ENCODE peak calls at places on chromosome 1, in six cellular contexts. O, P, D, F, C and E are unnamed samples.

GRCh38 chr1:29786195-29786594 is 549.9 kb downstream of the PTPRU start:
- DNase-seq in O (no peak), P (no peak), D (peak), F (no peak), C (no peak), E (no peak)

GRCh38 chr1:244048566-244049141 is 2.4 kb upstream of the ZBTB18 start:
- DNase-seq in O (no peak), P (no peak), D (peak), F (peak), C (no peak), E (no peak)

GRCh38 chr1:9542425-9542824 is 3.2 kb downstream of the SLC25A33 start:
- DNase-seq in O (peak), P (no peak), D (no peak), F (no peak), C (no peak), E (peak)

GRCh38 chr1:27577504-27578188 is 26.3 kb downstream of the AHDC1 start:
- DNase-seq in O (no peak), P (no peak), D (no peak), F (no peak), C (no peak), E (no peak)

GRCh38 chr1:64743954-64744491 is 852 bp upstream of the RAVER2 start:
- DNase-seq in O (no peak), P (peak), D (no peak), F (no peak), C (no peak), E (no peak)

GRCh38 chr1:151211972-151212705 is 13.8 kb downstream of the PIP5K1A start:
- DNase-seq in O (no peak), P (no peak), D (no peak), F (no peak), C (no peak), E (no peak)

GRCh38 chr1:232344791-232345399 is 285.0 kb downstream of the SIPA1L2 start:
- DNase-seq in O (no peak), P (no peak), D (no peak), F (no peak), C (no peak), E (no peak)

GRCh38 chr1:47693115-47693514 is 255.3 kb downstream of the FOXD2 start:
- DNase-seq in O (no peak), P (no peak), D (peak), F (peak), C (no peak), E (no peak)

GRCh38 chr1:21544095-21544494 is 34.9 kb downstream of the ALPL start:
- DNase-seq in O (no peak), P (no peak), D (no peak), F (no peak), C (no peak), E (no peak)

GRCh38 chr1:212453156-212453857 is 20.6 kb downstream of the NENF start:
- DNase-seq in O (no peak), P (no peak), D (peak), F (no peak), C (no peak), E (no peak)

GRCh38 chr1:19730793-19731192 is 66.1 kb downstream of the HTR6 start:
- DNase-seq in O (no peak), P (no peak), D (no peak), F (no peak), C (no peak), E (no peak)

GRCh38 chr1:246726255-246726679 is 2.1 kb downstream of the SCCPDH start:
- DNase-seq in O (no peak), P (no peak), D (no peak), F (no peak), C (no peak), E (no peak)

GRCh38 chr1:167611983-167612382 is 18.0 kb upstream of the RCSD1 start:
- DNase-seq in O (no peak), P (no peak), D (no peak), F (no peak), C (no peak), E (no peak)

GRCh38 chr1:58983633-58984301 is 199.9 kb upstream of the JUN start:
- DNase-seq in O (no peak), P (no peak), D (no peak), F (no peak), C (no peak), E (no peak)

GRCh38 chr1:15308135-15308534 is 61.1 kb downstream of the FHAD1 start:
- DNase-seq in O (no peak), P (no peak), D (no peak), F (no peak), C (no peak), E (no peak)

GRCh38 chr1:155933591-155934096 is 569 bp downstream of the KHDC4 start:
- DNase-seq in O (peak), P (no peak), D (peak), F (peak), C (no peak), E (no peak)

GRCh38 chr1:7538033-7538432 is 233.1 kb upstream of the VAMP3 start:
- DNase-seq in O (peak), P (no peak), D (peak), F (no peak), C (no peak), E (no peak)

GRCh38 chr1:53143527-53143926 is 1.1 kb upstream of the SLC1A7 start:
- DNase-seq in O (no peak), P (no peak), D (peak), F (no peak), C (no peak), E (no peak)

GRCh38 chr1:94050675-94051074 is 70.3 kb downstream of the ABCA4 start:
- DNase-seq in O (no peak), P (no peak), D (no peak), F (no peak), C (no peak), E (no peak)

GRCh38 chr1:50981741-50982140 is 11.7 kb downstream of the CDKN2C start:
- DNase-seq in O (no peak), P (no peak), D (no peak), F (no peak), C (no peak), E (no peak)

GRCh38 chr1:74780600-74780999 is 47.6 kb downstream of the TYW3 start:
- DNase-seq in O (no peak), P (no peak), D (no peak), F (no peak), C (no peak), E (no peak)

GRCh38 chr1:209672705-209673630 is 2.2 kb upstream of the G0S2 start:
- DNase-seq in O (no peak), P (no peak), D (no peak), F (no peak), C (no peak), E (no peak)

GRCh38 chr1:177800386-177801058 is 169.3 kb downstream of the SEC16B start:
- DNase-seq in O (no peak), P (no peak), D (no peak), F (no peak), C (no peak), E (no peak)

GRCh38 chr1:159879977-159880376 is 17.5 kb upstream of the VSIG8 start:
- DNase-seq in O (no peak), P (no peak), D (no peak), F (no peak), C (no peak), E (no peak)

GRCh38 chr1:10705953-10706352 is 90.5 kb downstream of the CASZ1 start:
- DNase-seq in O (no peak), P (no peak), D (no peak), F (peak), C (no peak), E (no peak)

GRCh38 chr1:150168960-150169565 is 19.3 kb downstream of the PLEKHO1 start:
- DNase-seq in O (peak), P (peak), D (peak), F (peak), C (peak), E (peak)

GRCh38 chr1:246632584-246633168 is 66.4 kb downstream of the CNST start:
- DNase-seq in O (peak), P (no peak), D (no peak), F (no peak), C (no peak), E (no peak)

GRCh38 chr1:39544327-39544726 is 32.3 kb downstream of the PABPC4 start:
- DNase-seq in O (no peak), P (no peak), D (no peak), F (no peak), C (no peak), E (peak)

GRCh38 chr1:177945943-177946650 is 23.8 kb downstream of the SEC16B start:
- DNase-seq in O (peak), P (no peak), D (no peak), F (no peak), C (peak), E (peak)

GRCh38 chr1:213972141-213972540 is 15.6 kb upstream of the PROX1 start:
- DNase-seq in O (no peak), P (no peak), D (no peak), F (no peak), C (no peak), E (no peak)

GRCh38 chr1:232271991-232272589 is 357.8 kb downstream of the SIPA1L2 start:
- DNase-seq in O (no peak), P (no peak), D (no peak), F (peak), C (no peak), E (no peak)

GRCh38 chr1:45552309-45552708 is 1.7 kb downstream of the AKR1A1 start:
- DNase-seq in O (no peak), P (no peak), D (no peak), F (no peak), C (peak), E (peak)

GRCh38 chr1:241627453-241628329 is 12.5 kb downstream of the CHML start:
- DNase-seq in O (peak), P (no peak), D (no peak), F (no peak), C (no peak), E (no peak)

GRCh38 chr1:215181518-215181917 is 99.0 kb downstream of the KCNK2 start:
- DNase-seq in O (peak), P (no peak), D (no peak), F (no peak), C (no peak), E (no peak)

GRCh38 chr1:194476872-194477271 is 1290.5 kb upstream of the B3GALT2 start:
- DNase-seq in O (no peak), P (no peak), D (no peak), F (no peak), C (no peak), E (no peak)

GRCh38 chr1:223720987-223721591 is 8.8 kb downstream of the CAPN2 start:
- DNase-seq in O (peak), P (no peak), D (no peak), F (no peak), C (peak), E (peak)

GRCh38 chr1:41051022-41051421 is 29.5 kb upstream of the SLFNL1 start:
- DNase-seq in O (peak), P (no peak), D (no peak), F (no peak), C (no peak), E (no peak)

GRCh38 chr1:6108937-6109636 is 63.4 kb downstream of the KCNAB2 start:
- DNase-seq in O (peak), P (no peak), D (peak), F (peak), C (no peak), E (peak)

GRCh38 chr1:12249748-12250147 is 19.9 kb downstream of the VPS13D start:
- DNase-seq in O (no peak), P (no peak), D (no peak), F (no peak), C (no peak), E (no peak)

GRCh38 chr1:116372186-116372585 is 858 bp upstream of the ATP1A1 start:
- DNase-seq in O (no peak), P (no peak), D (no peak), F (no peak), C (no peak), E (no peak)
- H3K27ac ChIP-seq in O (no peak), P (no peak), D (peak), F (peak), C (peak), E (peak)

DNA sequence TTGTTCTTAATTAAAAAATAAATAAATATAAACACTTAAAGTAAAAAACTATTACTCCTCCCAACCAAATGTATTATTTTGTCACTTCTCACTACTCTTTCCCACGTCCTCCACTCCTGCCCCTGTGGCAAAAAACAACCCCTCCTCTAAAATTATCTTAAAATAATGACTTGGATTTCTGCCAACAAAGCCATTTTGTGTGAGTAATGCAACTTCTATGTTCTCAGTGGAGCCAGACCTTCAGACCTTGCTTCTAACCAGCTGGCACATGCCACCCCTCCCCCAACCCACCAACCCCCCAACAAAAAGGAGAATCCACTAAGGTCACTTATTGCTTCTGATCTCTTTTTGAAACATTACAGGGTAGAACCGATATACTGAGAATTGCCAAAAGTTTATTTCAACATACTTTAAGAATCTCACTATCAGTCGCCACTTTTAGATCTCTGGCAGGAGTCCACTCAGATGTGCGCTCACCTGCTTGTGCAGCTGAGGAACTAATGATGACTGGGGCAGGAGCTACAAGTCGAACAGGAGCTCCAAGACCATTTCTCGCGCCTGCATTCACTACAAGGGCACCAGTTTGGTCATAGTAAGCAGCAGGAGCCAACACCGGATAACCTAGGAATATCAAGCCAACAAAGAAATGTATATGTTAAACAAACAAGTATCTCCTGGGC is 58.3 kb upstream of the SDC3 start:
- DNase-seq in O (peak), P (no peak), D (no peak), F (no peak), C (no peak), E (no peak)
- TF ChIP-seq POLR2AphosphoS5 in O (no peak), P (no peak), D (no peak), F (no peak), C (no peak), E (no peak)

DNA sequence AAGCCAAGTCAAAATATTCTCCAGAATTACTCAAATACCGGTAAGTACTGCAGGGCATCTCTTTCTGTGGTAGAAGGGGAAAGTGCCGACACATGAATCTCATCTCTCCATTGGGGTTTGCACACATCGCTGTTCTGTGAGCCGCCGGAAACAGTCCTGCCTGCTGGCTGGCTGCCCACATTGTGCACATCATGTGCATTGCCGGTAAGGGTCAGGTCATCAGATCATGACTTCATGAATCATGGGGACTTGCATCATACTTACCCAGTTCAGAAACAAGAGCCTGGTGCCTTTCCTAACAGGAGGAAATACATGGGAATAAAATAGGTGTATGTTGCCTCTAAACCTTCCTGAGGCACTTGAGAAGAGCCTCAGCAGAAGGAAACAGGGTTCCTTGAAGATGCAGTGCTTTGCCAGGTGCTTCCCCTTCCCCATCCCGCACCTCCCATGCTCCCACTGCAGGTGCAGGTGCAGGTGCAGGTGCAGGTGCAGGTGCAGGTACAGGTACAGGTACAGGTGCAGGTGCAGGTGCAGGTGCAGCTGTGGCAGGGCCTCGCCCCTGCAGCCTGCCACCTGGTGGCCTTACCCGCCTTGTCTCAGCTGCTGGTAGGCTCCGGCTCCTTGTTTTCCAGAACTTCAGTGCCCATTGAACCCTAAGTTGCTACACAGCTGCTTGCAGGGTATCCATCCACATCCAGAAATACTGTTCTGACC is 26.5 kb downstream of the GPR137B start:
- DNase-seq in O (peak), P (peak), D (peak), F (peak), C (peak), E (no peak)
- TF ChIP-seq CTCF in O (no peak), P (no peak), D (no peak), F (no peak), C (no peak), E (no peak)

DNA sequence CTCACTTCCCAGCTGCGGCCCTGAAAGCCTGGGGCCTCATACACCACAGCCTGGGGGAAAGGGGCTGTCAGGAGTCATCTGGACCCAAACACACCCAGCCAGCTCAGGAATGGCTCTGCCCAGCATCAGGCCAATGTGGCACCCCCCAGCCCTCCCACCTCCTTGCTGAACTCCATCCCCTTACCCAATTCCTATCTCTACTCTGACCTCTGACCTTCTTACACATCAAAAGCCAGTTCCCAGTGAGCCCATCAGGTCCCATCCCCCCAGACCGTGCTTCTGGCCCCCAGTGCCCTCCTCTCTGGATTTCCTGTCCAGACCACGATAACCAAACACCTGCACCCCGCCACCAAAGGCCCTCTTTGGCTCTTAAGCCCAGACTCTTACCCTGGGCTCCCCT is 16.3 kb downstream of the CRYBG2 start:
- DNase-seq in O (no peak), P (no peak), D (no peak), F (no peak), C (no peak), E (no peak)
- H3K27ac ChIP-seq in O (no peak), P (no peak), D (no peak), F (no peak), C (no peak), E (no peak)

GRCh38 chr1:3312310-3312734 is 142.1 kb upstream of the ARHGEF16 start:
- DNase-seq in O (no peak), P (no peak), D (no peak), F (no peak), C (no peak), E (no peak)

GRCh38 chr1:3313579-3313955 is 140.9 kb upstream of the ARHGEF16 start:
- DNase-seq in O (peak), P (no peak), D (no peak), F (peak), C (peak), E (peak)

GRCh38 chr1:3312894-3313578 is 141.4 kb upstream of the ARHGEF16 start:
- DNase-seq in O (peak), P (peak), D (no peak), F (peak), C (peak), E (peak)

GRCh38 chr1:3311711-3312110 is 142.8 kb upstream of the ARHGEF16 start:
- DNase-seq in O (no peak), P (no peak), D (no peak), F (no peak), C (no peak), E (no peak)

GRCh38 chr1:3310718-3311400 is 143.6 kb upstream of the ARHGEF16 start:
- DNase-seq in O (no peak), P (no peak), D (no peak), F (no peak), C (no peak), E (no peak)
- TF ChIP-seq POLR2AphosphoS5 in O (no peak), P (no peak), D (no peak), F (no peak), C (no peak), E (no peak)

DNA sequence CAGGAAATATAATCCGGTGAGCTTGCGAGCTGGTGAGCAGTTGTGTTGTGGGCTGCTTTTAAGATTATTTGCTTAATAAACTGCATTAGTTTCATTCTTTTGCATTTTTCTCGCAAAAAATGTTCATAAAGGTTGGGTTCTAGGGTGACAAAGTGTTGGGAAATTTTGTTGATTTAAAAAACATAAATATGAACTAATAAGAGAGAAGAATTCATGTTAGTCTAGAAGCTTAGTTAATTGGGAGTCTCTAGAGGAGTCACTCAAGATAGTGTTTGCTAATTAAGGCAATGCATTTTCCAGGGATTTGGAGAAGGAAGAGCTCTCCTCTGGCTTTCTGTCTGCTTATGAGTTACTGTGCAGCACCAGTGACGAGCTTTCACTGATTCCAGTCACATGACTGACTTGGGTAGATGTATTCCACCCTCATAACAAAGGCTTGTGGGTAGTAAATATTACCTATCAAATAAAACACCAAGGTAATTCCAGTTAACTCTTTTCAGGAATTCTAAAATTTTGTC is 417.0 kb downstream of the PTBP2 start:
- DNase-seq in O (no peak), P (no peak), D (no peak), F (no peak), C (no peak), E (no peak)
- TF ChIP-seq CTCF in O (no peak), P (peak), D (no peak), F (no peak), C (no peak), E (no peak)